ENCODE peak calls at places on chromosomes 7 and 10, in eight cellular contexts. Z, I, H, F, P, D, N and X are unnamed samples.

GRCh38 chr10:48496831-48497792 is 107.8 kb downstream of the ARHGAP22 start:
- DNase-seq in I (peak), D (peak), F (no peak), Z (no peak), P (peak), N (no peak), H (peak), X (peak)

GRCh38 chr10:71401969-71402368 is 5.2 kb downstream of the CDH23 start:
- DNase-seq in P (no peak), N (no peak), D (no peak), Z (no peak), F (no peak), I (no peak), H (no peak), X (no peak)

GRCh38 chr10:12243860-12244620 is 48.1 kb downstream of the CDC123 start:
- DNase-seq in P (no peak), F (no peak), N (no peak), I (no peak), H (no peak), D (no peak), Z (no peak), X (no peak)

GRCh38 chr7:94710256-94710655 is 54.3 kb upstream of the SGCE start:
- DNase-seq in H (no peak), P (peak), I (no peak), D (peak), F (no peak), N (no peak), Z (no peak), X (peak)

GRCh38 chr10:102935939-102936605 is 18.0 kb downstream of the CNNM2 start:
- DNase-seq in H (no peak), D (no peak), Z (no peak), N (no peak), P (no peak), F (no peak), I (no peak), X (no peak)

GRCh38 chr10:18362892-18363291 is 222.7 kb downstream of the CACNB2 start:
- DNase-seq in H (no peak), N (no peak), D (no peak), I (no peak), P (no peak), F (no peak), Z (no peak), X (no peak)

GRCh38 chr10:2817923-2818322 is 249.4 kb upstream of the PFKP start:
- DNase-seq in P (no peak), H (no peak), I (no peak), F (no peak), N (no peak), D (no peak), Z (no peak), X (no peak)

GRCh38 chr10:132898391-132899053 is 43.8 kb downstream of the CFAP46 start:
- DNase-seq in H (no peak), N (no peak), I (no peak), D (no peak), Z (no peak), F (no peak), P (no peak), X (no peak)

GRCh38 chr7:30842542-30843451 is 68.9 kb upstream of the AQP1 start:
- DNase-seq in P (peak), H (peak), D (peak), F (no peak), N (no peak), Z (no peak), I (no peak), X (no peak)

GRCh38 chr10:88038268-88038667 is 174.8 kb downstream of the PTEN start:
- DNase-seq in F (no peak), P (peak), Z (no peak), I (no peak), H (no peak), D (peak), N (no peak), X (peak)

GRCh38 chr7:29723599-29723998 is 82.7 kb upstream of the WIPF3 start:
- DNase-seq in I (no peak), F (no peak), H (no peak), Z (no peak), D (no peak), P (peak), N (no peak), X (peak)

GRCh38 chr10:104906112-104906511 is 265.0 kb downstream of the SORCS3 start:
- DNase-seq in I (no peak), D (no peak), H (no peak), Z (no peak), F (no peak), P (no peak), N (no peak), X (no peak)

GRCh38 chr7:114502454-114503254 is 88.0 kb downstream of the FOXP2 start:
- DNase-seq in I (peak), H (no peak), Z (peak), P (peak), D (peak), F (no peak), N (no peak), X (peak)

GRCh38 chr7:156021476-156021875 is 209.2 kb upstream of the SHH start:
- DNase-seq in D (no peak), Z (no peak), P (no peak), F (no peak), I (no peak), N (no peak), H (no peak), X (no peak)

GRCh38 chr10:42475168-42476098 is 162.9 kb downstream of the ZNF33B start:
- DNase-seq in N (peak), F (no peak), H (no peak), P (peak), Z (peak), D (peak), I (peak), X (peak)

GRCh38 chr7:136023134-136023869 is 46.1 kb upstream of the MTPN start:
- DNase-seq in H (no peak), I (no peak), N (no peak), P (no peak), F (no peak), D (no peak), Z (peak), X (no peak)

GRCh38 chr10:17847586-17848296 is 38.6 kb downstream of the MRC1 start:
- DNase-seq in D (peak), H (no peak), Z (peak), I (no peak), F (no peak), P (peak), N (no peak), X (peak)

GRCh38 chr10:23695825-23696420 is 257.0 kb downstream of the OTUD1 start:
- DNase-seq in P (no peak), N (no peak), D (no peak), Z (no peak), H (no peak), I (no peak), F (no peak), X (no peak)

GRCh38 chr7:803243-803635 is 29.0 kb upstream of the SUN1 start:
- DNase-seq in N (no peak), Z (no peak), H (no peak), P (no peak), D (no peak), F (no peak), I (no peak), X (no peak)

GRCh38 chr7:135925205-135925604 is 52.0 kb downstream of the MTPN start:
- DNase-seq in D (no peak), N (no peak), Z (no peak), I (no peak), P (no peak), H (no peak), F (no peak), X (peak)

GRCh38 chr10:22624289-22624738 is 90.1 kb downstream of the PIP4K2A start:
- DNase-seq in D (peak), N (no peak), Z (no peak), P (peak), I (peak), H (peak), F (no peak), X (peak)

GRCh38 chr10:94397549-94398370 is 4.6 kb upstream of the TBC1D12 start:
- DNase-seq in D (peak), I (peak), P (peak), N (no peak), H (no peak), F (no peak), Z (no peak), X (peak)

GRCh38 chr10:103856497-103857175 is 1.3 kb upstream of the SH3PXD2A start:
- DNase-seq in Z (no peak), N (no peak), I (no peak), H (no peak), P (no peak), F (no peak), D (no peak), X (no peak)

GRCh38 chr7:50771120-50772002 is 11.3 kb downstream of the GRB10 start:
- DNase-seq in D (no peak), Z (no peak), F (no peak), P (no peak), N (no peak), H (no peak), I (no peak), X (no peak)